ENCODE peak calls at places on chromosomes 2 and 18, in four cellular contexts. I is GM23338, O is K562, Z is GM12878. H is an unnamed sample.

GRCh38 chr2:149441255-149441654 is 110.9 kb downstream of the LYPD6 start:
- DNase-seq in O (no peak), I (no peak), Z (no peak), H (no peak)

GRCh38 chr18:76491436-76491800 is 3.6 kb downstream of the ZNF516 start:
- DNase-seq in O (peak; percentile 46), I (peak; percentile 77), Z (no peak), H (no peak)

GRCh38 chr2:25161055-25161781 is 7.2 kb downstream of the POMC start:
- DNase-seq in Z (no peak), I (peak; percentile 77), O (no peak), H (no peak)

GRCh38 chr2:196758474-196759377 is 40.8 kb downstream of the GTF3C3 start:
- DNase-seq in I (no peak), O (no peak), Z (no peak), H (no peak)

GRCh38 chr2:11967946-11968465 is 221.6 kb downstream of the LPIN1 start:
- DNase-seq in Z (no peak), I (no peak), O (peak; percentile 90), H (no peak)

GRCh38 chr18:41721103-41721502 is 233.9 kb upstream of the PIK3C3 start:
- DNase-seq in Z (no peak), O (no peak), I (no peak), H (no peak)

GRCh38 chr2:49837894-49838293 is 683.6 kb upstream of the FSHR start:
- DNase-seq in Z (no peak), O (no peak), I (no peak), H (no peak)

GRCh38 chr2:191311627-191312026 is 66.4 kb downstream of the MYO1B start:
- DNase-seq in I (no peak), Z (no peak), O (no peak), H (no peak)

GRCh38 chr2:109173311-109174171 is 44.5 kb downstream of the SH3RF3 start:
- DNase-seq in Z (no peak), I (peak; percentile 33), O (no peak), H (no peak)

GRCh38 chr2:9629222-9630000 is 1.4 kb downstream of the YWHAQ start:
- DNase-seq in I (no peak), O (no peak), Z (no peak), H (no peak)

GRCh38 chr2:158690823-158691222 is 104.3 kb upstream of the DAPL1 start:
- DNase-seq in Z (no peak), O (no peak), I (no peak), H (no peak)

GRCh38 chr18:36009214-36009613 is 36.7 kb downstream of the RMP24 start:
- DNase-seq in Z (no peak), I (peak; percentile 22), O (no peak), H (no peak)

GRCh38 chr2:109171444-109172334 is 42.7 kb downstream of the SH3RF3 start:
- DNase-seq in O (no peak), Z (no peak), I (no peak), H (no peak)

GRCh38 chr2:213723707-213724106 is 439.4 kb downstream of the SPAG16 start:
- DNase-seq in I (peak; percentile 8), O (no peak), Z (no peak), H (no peak)

GRCh38 chr2:172556284-172557033 is 569 bp downstream of the PDK1 start:
- DNase-seq in O (peak; percentile 75), I (peak; percentile 94), Z (peak; percentile 25), H (peak; percentile 49)

GRCh38 chr2:106030287-106031268 is 163.5 kb downstream of the UXS1 start:
- DNase-seq in I (no peak), O (no peak), Z (no peak), H (no peak)

GRCh38 chr2:133077259-133077822 is 407.3 kb upstream of the LYPD1 start:
- DNase-seq in O (no peak), Z (no peak), I (no peak), H (no peak)

GRCh38 chr18:6885992-6886823 is 156.7 kb downstream of the ARHGAP28 start:
- DNase-seq in I (peak; percentile 77), Z (no peak), O (peak; percentile 62), H (no peak)

GRCh38 chr18:23560186-23560585 is 26.1 kb downstream of the NPC1 start:
- DNase-seq in O (no peak), Z (no peak), I (no peak), H (no peak)

GRCh38 chr18:23565916-23566547 is 20.3 kb downstream of the NPC1 start:
- DNase-seq in Z (no peak), O (no peak), I (no peak), H (no peak)

GRCh38 chr18:23568739-23569138 is 17.6 kb downstream of the NPC1 start:
- DNase-seq in Z (no peak), O (no peak), I (no peak), H (no peak)

GRCh38 chr18:23568265-23568664 is 18.0 kb downstream of the NPC1 start:
- DNase-seq in O (no peak), Z (no peak), I (no peak), H (no peak)

DNA sequence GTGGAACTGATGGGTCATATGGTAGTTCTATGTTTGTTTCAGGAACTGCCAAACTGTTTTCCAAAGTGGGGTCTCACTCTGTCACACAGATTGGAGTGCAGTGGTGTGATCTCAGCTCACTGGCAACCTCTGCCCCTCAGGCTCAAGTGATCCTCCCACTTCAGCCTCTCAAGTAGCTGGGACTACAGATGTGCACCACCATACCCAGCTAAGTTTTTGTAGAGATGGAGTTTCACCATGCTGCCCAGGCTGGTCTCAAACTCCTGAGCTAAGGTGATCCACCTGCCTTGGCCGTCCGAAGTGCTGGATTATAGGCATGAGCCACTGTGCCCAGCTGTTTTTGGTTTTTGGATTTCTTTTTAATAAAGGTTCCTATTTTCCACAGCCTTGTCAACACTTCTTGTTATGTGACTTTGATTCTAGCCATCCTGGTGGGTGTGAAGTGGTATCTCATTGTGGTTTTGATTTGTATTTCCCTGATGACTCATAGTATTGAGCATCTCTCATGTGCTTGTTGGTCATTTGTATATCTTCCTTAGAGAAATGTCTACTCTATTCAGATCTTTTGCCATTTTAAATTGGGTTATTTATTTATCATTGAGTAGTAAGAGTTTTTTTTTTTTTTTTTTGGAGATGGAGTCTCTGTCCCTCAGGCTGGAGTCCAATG is 22.8 kb downstream of the NPC1 start:
- DNase-seq in O (no peak), I (no peak), Z (no peak), H (no peak)
- TF ChIP-seq CREB1 in O (no peak), I (no peak), Z (no peak), H (no peak)

DNA sequence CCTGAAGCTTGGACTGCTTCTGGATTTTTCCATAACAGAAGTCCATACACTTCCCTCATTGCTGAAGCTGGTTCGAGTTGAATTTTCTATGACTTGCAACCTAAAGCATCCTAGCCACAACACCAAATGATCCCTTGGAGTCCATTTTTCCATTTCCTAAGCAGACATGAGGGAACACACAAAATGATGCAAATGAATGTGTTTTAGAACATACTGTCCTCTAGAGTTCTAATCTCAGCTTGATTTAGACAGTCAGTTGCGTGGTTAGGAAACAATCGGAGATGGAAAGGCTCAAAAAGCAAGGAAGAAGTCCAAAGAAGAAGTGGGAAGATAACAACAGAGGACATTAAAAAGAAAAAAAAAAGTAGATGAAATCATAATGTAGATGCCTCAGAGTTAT is 58.3 kb downstream of the TMEM247 start:
- DNase-seq in O (no peak), I (no peak), Z (no peak), H (no peak)
- TF ChIP-seq POLR2AphosphoS5 in O (no peak), I (no peak), Z (no peak), H (no peak)

GRCh38 chr2:98093146-98093545 is 6.2 kb downstream of the VWA3B start:
- DNase-seq in I (no peak), Z (no peak), O (no peak), H (no peak)
- TF ChIP-seq CREB1 in I (no peak), Z (no peak), O (no peak), H (no peak)

GRCh38 chr2:183038341-183039300 is at the start of gene NCKAP1:
- DNase-seq in Z (no peak), I (peak; percentile 90), O (peak; percentile 92), H (peak; percentile 44)
- TF ChIP-seq POLR2AphosphoS5 in Z (no peak), I (peak; percentile 35), O (peak; percentile 64), H (no peak)

DNA sequence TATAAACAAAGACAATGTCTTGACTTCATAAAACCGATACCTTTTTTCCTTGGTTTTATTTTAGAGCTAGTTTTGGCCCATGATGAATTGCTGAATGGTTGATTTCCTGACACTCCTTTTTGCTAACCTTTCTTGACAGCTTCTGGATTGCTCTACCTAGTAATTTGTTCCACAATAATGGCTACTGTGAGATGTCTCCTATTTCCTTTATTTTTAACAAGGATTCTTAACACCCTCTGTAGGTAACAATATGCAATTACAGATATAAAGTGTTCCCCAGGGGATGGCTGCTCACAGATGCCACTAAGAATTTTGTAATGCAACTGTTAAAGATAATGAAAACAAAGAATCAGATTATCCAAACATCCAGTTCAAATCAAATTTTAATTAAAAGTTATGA is 100.8 kb upstream of the ATP5MC3 start:
- DNase-seq in O (peak; percentile 19), I (peak; percentile 68), Z (no peak), H (no peak)
- TF ChIP-seq CREB1 in O (no peak), I (no peak), Z (no peak), H (no peak)

DNA sequence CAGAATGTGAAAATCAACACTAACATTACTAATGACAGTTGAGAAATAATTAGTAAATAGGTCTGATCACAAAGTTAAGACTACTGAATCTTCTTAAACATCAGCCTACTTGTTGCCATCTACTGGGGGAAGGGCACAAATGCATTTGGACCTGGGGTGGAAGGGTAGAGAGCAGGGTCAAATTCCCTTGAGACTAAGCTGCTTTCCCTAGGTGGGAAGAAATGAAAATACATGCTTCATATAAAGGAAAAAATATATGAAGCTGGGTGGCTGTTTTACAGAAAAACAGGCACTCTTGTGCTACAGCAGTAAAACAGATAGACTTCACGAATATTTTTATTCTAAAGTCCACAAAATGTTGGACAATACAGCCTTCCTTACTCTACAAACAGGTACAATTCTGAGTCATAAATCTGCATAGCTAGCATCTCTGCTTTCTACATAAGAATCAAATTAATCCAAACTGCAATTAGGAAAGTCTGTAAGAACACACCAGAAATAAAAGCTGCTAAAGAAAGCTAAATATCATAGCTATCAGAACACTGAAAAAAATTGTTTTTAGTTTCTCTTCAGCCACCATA is 10.9 kb downstream of the TRIP12 start:
- DNase-seq in I (peak; percentile 69), Z (no peak), O (peak; percentile 11), H (no peak)
- TF ChIP-seq POLR2AphosphoS5 in I (no peak), Z (no peak), O (no peak), H (no peak)

GRCh38 chr2:239239607-239240479 is 161.0 kb downstream of the HDAC4 start:
- DNase-seq in I (no peak), O (no peak), Z (no peak), H (no peak)
- TF ChIP-seq CREB1 in I (no peak), O (no peak), Z (no peak), H (no peak)

GRCh38 chr2:176432439-176432838 is 163.2 kb downstream of the MTX2 start:
- DNase-seq in I (no peak), O (no peak), Z (no peak), H (no peak)
- TF ChIP-seq POLR2AphosphoS5 in I (no peak), O (no peak), Z (no peak), H (no peak)

DNA sequence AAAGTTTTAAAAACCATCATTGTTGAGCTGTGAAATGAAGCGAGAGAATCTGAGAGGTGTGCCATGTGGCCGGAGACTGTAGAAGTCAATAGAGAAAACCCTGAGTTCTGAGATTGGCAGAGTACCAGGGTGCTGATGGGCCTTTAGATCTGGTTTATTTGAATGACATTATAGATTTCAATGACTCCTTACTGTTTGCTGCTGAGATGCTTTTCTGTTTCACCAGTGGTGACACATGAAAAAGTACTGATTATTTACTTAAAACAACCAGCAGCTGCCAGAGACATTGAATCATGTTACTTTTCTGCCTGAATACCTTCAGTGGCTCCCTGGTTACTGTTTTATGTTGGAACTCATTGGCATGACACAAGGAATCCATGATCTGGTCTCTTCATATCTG is 602.7 kb upstream of the ZNF804A start:
- DNase-seq in I (no peak), O (no peak), Z (no peak), H (no peak)
- TF ChIP-seq CREB1 in I (no peak), O (no peak), Z (no peak), H (no peak)

H was measured in H1.